ENCODE peak calls at places on chromosome 19, in ten cellular contexts. One of them, this sample, is unnamed.

GRCh38 chr19:54229146-54229545 is 6.3 kb upstream of the LILRB3 start:
- DNase-seq in CD8-positive, alpha-beta memory T cell: no peak
- DNase-seq in NB4: no peak
- DNase-seq in GM23338: no peak
- DNase-seq in cardiac muscle cell: no peak
- DNase-seq in mammary epithelial cell: no peak
- DNase-seq in heart right ventricle: no peak
- DNase-seq in HAP-1: no peak
- DNase-seq in Panc1: no peak
- DNase-seq in upper lobe of left lung: no peak
- DNase-seq in this sample: no peak

GRCh38 chr19:11453468-11454341 is 18.3 kb downstream of the PRKCSH start:
- DNase-seq in Panc1: no peak
- DNase-seq in HAP-1: no peak
- DNase-seq in CD8-positive, alpha-beta memory T cell: peak
- DNase-seq in heart right ventricle: no peak
- DNase-seq in cardiac muscle cell: no peak
- DNase-seq in mammary epithelial cell: no peak
- DNase-seq in GM23338: peak
- DNase-seq in upper lobe of left lung: no peak
- DNase-seq in NB4: no peak
- DNase-seq in this sample: no peak

GRCh38 chr19:41588497-41589209 is 12.7 kb downstream of the CEACAM21 start:
- DNase-seq in Panc1: no peak
- DNase-seq in upper lobe of left lung: no peak
- DNase-seq in heart right ventricle: peak
- DNase-seq in NB4: peak
- DNase-seq in GM23338: peak
- DNase-seq in HAP-1: no peak
- DNase-seq in mammary epithelial cell: peak
- DNase-seq in CD8-positive, alpha-beta memory T cell: no peak
- DNase-seq in cardiac muscle cell: peak
- DNase-seq in this sample: no peak

GRCh38 chr19:18500376-18500775 is 21.5 kb downstream of the ELL start:
- DNase-seq in NB4: no peak
- DNase-seq in cardiac muscle cell: no peak
- DNase-seq in mammary epithelial cell: no peak
- DNase-seq in Panc1: no peak
- DNase-seq in CD8-positive, alpha-beta memory T cell: no peak
- DNase-seq in GM23338: no peak
- DNase-seq in heart right ventricle: peak
- DNase-seq in HAP-1: no peak
- DNase-seq in upper lobe of left lung: no peak
- DNase-seq in this sample: no peak

GRCh38 chr19:42140125-42140754 is 8.0 kb upstream of the POU2F2 start:
- DNase-seq in HAP-1: peak
- DNase-seq in cardiac muscle cell: peak
- DNase-seq in heart right ventricle: peak
- DNase-seq in GM23338: peak
- DNase-seq in mammary epithelial cell: peak
- DNase-seq in NB4: peak
- DNase-seq in Panc1: no peak
- DNase-seq in upper lobe of left lung: peak
- DNase-seq in CD8-positive, alpha-beta memory T cell: no peak
- DNase-seq in this sample: no peak

GRCh38 chr19:38831142-38831605 is 420 bp downstream of the ECH1 start:
- DNase-seq in mammary epithelial cell: peak
- DNase-seq in Panc1: no peak
- DNase-seq in HAP-1: no peak
- DNase-seq in CD8-positive, alpha-beta memory T cell: no peak
- DNase-seq in upper lobe of left lung: peak
- DNase-seq in cardiac muscle cell: peak
- DNase-seq in GM23338: peak
- DNase-seq in heart right ventricle: peak
- DNase-seq in NB4: peak
- DNase-seq in this sample: no peak

GRCh38 chr19:54506079-54506478 is 3.4 kb downstream of the LAIR2 start:
- DNase-seq in CD8-positive, alpha-beta memory T cell: no peak
- DNase-seq in Panc1: no peak
- DNase-seq in upper lobe of left lung: no peak
- DNase-seq in GM23338: no peak
- DNase-seq in HAP-1: no peak
- DNase-seq in mammary epithelial cell: peak
- DNase-seq in heart right ventricle: no peak
- DNase-seq in NB4: no peak
- DNase-seq in cardiac muscle cell: no peak
- DNase-seq in this sample: no peak

GRCh38 chr19:19661675-19662251 is 1.7 kb downstream of the ATP13A1 start:
- DNase-seq in cardiac muscle cell: no peak
- DNase-seq in NB4: peak
- DNase-seq in GM23338: no peak
- DNase-seq in heart right ventricle: no peak
- DNase-seq in CD8-positive, alpha-beta memory T cell: no peak
- DNase-seq in mammary epithelial cell: no peak
- DNase-seq in upper lobe of left lung: no peak
- DNase-seq in Panc1: no peak
- DNase-seq in HAP-1: peak
- DNase-seq in this sample: peak

GRCh38 chr19:19782783-19783182 is 38.8 kb downstream of the ZNF506 start:
- DNase-seq in HAP-1: no peak
- DNase-seq in NB4: no peak
- DNase-seq in cardiac muscle cell: no peak
- DNase-seq in Panc1: no peak
- DNase-seq in mammary epithelial cell: no peak
- DNase-seq in heart right ventricle: no peak
- DNase-seq in CD8-positive, alpha-beta memory T cell: no peak
- DNase-seq in upper lobe of left lung: no peak
- DNase-seq in GM23338: no peak
- DNase-seq in this sample: no peak

GRCh38 chr19:7657047-7657779 is 11.6 kb upstream of the RETN start:
- DNase-seq in HAP-1: no peak
- DNase-seq in GM23338: no peak
- DNase-seq in Panc1: no peak
- DNase-seq in CD8-positive, alpha-beta memory T cell: no peak
- DNase-seq in mammary epithelial cell: no peak
- DNase-seq in cardiac muscle cell: no peak
- DNase-seq in heart right ventricle: no peak
- DNase-seq in NB4: peak
- DNase-seq in upper lobe of left lung: peak
- DNase-seq in this sample: no peak

GRCh38 chr19:16627194-16627927 is 643 bp downstream of the MED26 start:
- DNase-seq in heart right ventricle: peak
- DNase-seq in HAP-1: no peak
- DNase-seq in mammary epithelial cell: no peak
- DNase-seq in upper lobe of left lung: peak
- DNase-seq in NB4: peak
- DNase-seq in cardiac muscle cell: peak
- DNase-seq in Panc1: no peak
- DNase-seq in GM23338: no peak
- DNase-seq in CD8-positive, alpha-beta memory T cell: peak
- DNase-seq in this sample: no peak

GRCh38 chr19:2607712-2608601 is 94.5 kb downstream of the GNG7 start:
- DNase-seq in mammary epithelial cell: no peak
- DNase-seq in HAP-1: no peak
- DNase-seq in cardiac muscle cell: no peak
- DNase-seq in Panc1: no peak
- DNase-seq in NB4: no peak
- DNase-seq in heart right ventricle: no peak
- DNase-seq in upper lobe of left lung: no peak
- DNase-seq in CD8-positive, alpha-beta memory T cell: peak
- DNase-seq in GM23338: no peak
- DNase-seq in this sample: peak

GRCh38 chr19:51743405-51743804 is 8.3 kb downstream of the FPR1 start:
- DNase-seq in mammary epithelial cell: no peak
- DNase-seq in heart right ventricle: no peak
- DNase-seq in upper lobe of left lung: no peak
- DNase-seq in GM23338: no peak
- DNase-seq in CD8-positive, alpha-beta memory T cell: no peak
- DNase-seq in HAP-1: no peak
- DNase-seq in NB4: no peak
- DNase-seq in cardiac muscle cell: no peak
- DNase-seq in Panc1: no peak
- DNase-seq in this sample: no peak

DNA sequence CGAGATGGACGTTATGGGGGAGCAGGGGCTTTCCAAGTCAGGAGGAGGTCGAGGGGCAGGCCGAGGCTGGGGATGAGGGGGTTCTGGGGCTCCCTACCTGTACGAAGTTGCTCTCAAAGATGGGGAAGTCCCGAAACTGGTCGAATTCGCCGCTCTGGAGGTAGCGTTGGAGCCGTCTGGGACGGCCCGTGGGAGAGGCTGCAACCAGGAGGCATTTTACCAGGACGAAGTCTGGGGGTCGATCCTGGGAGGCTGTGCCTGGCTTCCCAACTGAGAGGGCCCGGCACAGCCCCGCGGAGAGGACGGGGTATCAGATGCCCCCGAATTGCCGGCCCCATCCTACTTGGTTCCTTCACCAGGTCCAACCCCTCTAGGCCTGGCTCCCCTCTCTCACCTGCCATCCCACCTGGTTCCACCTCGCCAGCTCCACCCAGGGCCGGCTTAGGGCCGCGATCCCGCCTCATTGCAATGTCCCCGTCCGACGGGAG is 527 bp upstream of the EMC10 start:
- DNase-seq in heart right ventricle: no peak
- DNase-seq in NB4: no peak
- DNase-seq in GM23338: no peak
- DNase-seq in Panc1: no peak
- DNase-seq in CD8-positive, alpha-beta memory T cell: no peak
- DNase-seq in HAP-1: no peak
- DNase-seq in upper lobe of left lung: no peak
- DNase-seq in cardiac muscle cell: no peak
- DNase-seq in mammary epithelial cell: no peak
- DNase-seq in this sample: no peak
- H3K4me3 ChIP-seq in heart right ventricle: peak
- H3K4me3 ChIP-seq in NB4: no peak
- H3K4me3 ChIP-seq in GM23338: peak
- H3K4me3 ChIP-seq in Panc1: peak
- H3K4me3 ChIP-seq in CD8-positive, alpha-beta memory T cell: no peak
- H3K4me3 ChIP-seq in HAP-1: no peak
- H3K4me3 ChIP-seq in upper lobe of left lung: peak
- H3K4me3 ChIP-seq in cardiac muscle cell: no peak
- H3K4me3 ChIP-seq in mammary epithelial cell: no peak
- H3K4me3 ChIP-seq in this sample: no peak

GRCh38 chr19:47848425-47848824 is 10.6 kb upstream of the TPRX2 start:
- DNase-seq in mammary epithelial cell: no peak
- DNase-seq in Panc1: no peak
- DNase-seq in cardiac muscle cell: no peak
- DNase-seq in CD8-positive, alpha-beta memory T cell: no peak
- DNase-seq in GM23338: no peak
- DNase-seq in HAP-1: no peak
- DNase-seq in NB4: no peak
- DNase-seq in heart right ventricle: no peak
- DNase-seq in upper lobe of left lung: no peak
- DNase-seq in this sample: no peak
- H3K4me3 ChIP-seq in mammary epithelial cell: no peak
- H3K4me3 ChIP-seq in Panc1: no peak
- H3K4me3 ChIP-seq in cardiac muscle cell: no peak
- H3K4me3 ChIP-seq in CD8-positive, alpha-beta memory T cell: no peak
- H3K4me3 ChIP-seq in GM23338: peak
- H3K4me3 ChIP-seq in HAP-1: peak
- H3K4me3 ChIP-seq in NB4: no peak
- H3K4me3 ChIP-seq in heart right ventricle: no peak
- H3K4me3 ChIP-seq in upper lobe of left lung: no peak
- H3K4me3 ChIP-seq in this sample: no peak

GRCh38 chr19:6576869-6577281 is 14.1 kb downstream of the CD70 start:
- DNase-seq in heart right ventricle: no peak
- DNase-seq in upper lobe of left lung: no peak
- DNase-seq in NB4: peak
- DNase-seq in GM23338: no peak
- DNase-seq in HAP-1: peak
- DNase-seq in CD8-positive, alpha-beta memory T cell: no peak
- DNase-seq in cardiac muscle cell: no peak
- DNase-seq in Panc1: no peak
- DNase-seq in mammary epithelial cell: no peak
- DNase-seq in this sample: no peak
- H3K4me3 ChIP-seq in heart right ventricle: no peak
- H3K4me3 ChIP-seq in upper lobe of left lung: no peak
- H3K4me3 ChIP-seq in NB4: peak
- H3K4me3 ChIP-seq in GM23338: no peak
- H3K4me3 ChIP-seq in HAP-1: no peak
- H3K4me3 ChIP-seq in CD8-positive, alpha-beta memory T cell: no peak
- H3K4me3 ChIP-seq in cardiac muscle cell: no peak
- H3K4me3 ChIP-seq in Panc1: no peak
- H3K4me3 ChIP-seq in mammary epithelial cell: no peak
- H3K4me3 ChIP-seq in this sample: no peak

GRCh38 chr19:12641456-12641855 is 25.1 kb downstream of the MAN2B1 start:
- DNase-seq in NB4: no peak
- DNase-seq in cardiac muscle cell: no peak
- DNase-seq in CD8-positive, alpha-beta memory T cell: no peak
- DNase-seq in GM23338: no peak
- DNase-seq in HAP-1: no peak
- DNase-seq in heart right ventricle: no peak
- DNase-seq in upper lobe of left lung: no peak
- DNase-seq in Panc1: no peak
- DNase-seq in mammary epithelial cell: no peak
- DNase-seq in this sample: no peak

GRCh38 chr19:12642506-12642905 is 24.0 kb downstream of the MAN2B1 start:
- DNase-seq in heart right ventricle: no peak
- DNase-seq in Panc1: no peak
- DNase-seq in GM23338: no peak
- DNase-seq in NB4: no peak
- DNase-seq in cardiac muscle cell: no peak
- DNase-seq in mammary epithelial cell: no peak
- DNase-seq in CD8-positive, alpha-beta memory T cell: no peak
- DNase-seq in upper lobe of left lung: no peak
- DNase-seq in HAP-1: no peak
- DNase-seq in this sample: no peak

GRCh38 chr19:12638611-12639182 is 27.8 kb downstream of the MAN2B1 start:
- DNase-seq in CD8-positive, alpha-beta memory T cell: no peak
- DNase-seq in Panc1: no peak
- DNase-seq in upper lobe of left lung: no peak
- DNase-seq in mammary epithelial cell: no peak
- DNase-seq in heart right ventricle: no peak
- DNase-seq in NB4: no peak
- DNase-seq in cardiac muscle cell: no peak
- DNase-seq in HAP-1: no peak
- DNase-seq in GM23338: no peak
- DNase-seq in this sample: no peak

GRCh38 chr19:12636631-12637030 is 25.9 kb downstream of the ZNF791 start:
- DNase-seq in mammary epithelial cell: no peak
- DNase-seq in NB4: no peak
- DNase-seq in HAP-1: no peak
- DNase-seq in CD8-positive, alpha-beta memory T cell: no peak
- DNase-seq in Panc1: no peak
- DNase-seq in upper lobe of left lung: no peak
- DNase-seq in cardiac muscle cell: no peak
- DNase-seq in GM23338: no peak
- DNase-seq in heart right ventricle: no peak
- DNase-seq in this sample: no peak

GRCh38 chr19:12639901-12640613 is 26.5 kb downstream of the MAN2B1 start:
- DNase-seq in GM23338: peak
- DNase-seq in Panc1: peak
- DNase-seq in cardiac muscle cell: peak
- DNase-seq in upper lobe of left lung: peak
- DNase-seq in NB4: peak
- DNase-seq in CD8-positive, alpha-beta memory T cell: peak
- DNase-seq in HAP-1: no peak
- DNase-seq in heart right ventricle: peak
- DNase-seq in mammary epithelial cell: peak
- DNase-seq in this sample: peak
- H3K4me3 ChIP-seq in GM23338: peak
- H3K4me3 ChIP-seq in Panc1: no peak
- H3K4me3 ChIP-seq in cardiac muscle cell: no peak
- H3K4me3 ChIP-seq in upper lobe of left lung: peak
- H3K4me3 ChIP-seq in NB4: no peak
- H3K4me3 ChIP-seq in CD8-positive, alpha-beta memory T cell: peak
- H3K4me3 ChIP-seq in HAP-1: no peak
- H3K4me3 ChIP-seq in heart right ventricle: peak
- H3K4me3 ChIP-seq in mammary epithelial cell: no peak
- H3K4me3 ChIP-seq in this sample: no peak